ENCODE peak calls at places on chromosomes 5 and 9, in nine cellular contexts. One of them, this sample, is unnamed.
A peak's percentile ranks its signal among the peaks of the same experiment; 100 is the strongest.

GRCh38 chr5:117107859-117108258 is 533.2 kb upstream of the SEMA6A start:
- DNase-seq in suprapubic skin: no peak
- DNase-seq in spleen: no peak
- DNase-seq in heart left ventricle: no peak
- DNase-seq in body of pancreas: no peak
- DNase-seq in breast epithelium: no peak
- DNase-seq in IMR-90: no peak
- DNase-seq in prostate gland: no peak
- DNase-seq in HCT116: no peak
- DNase-seq in this sample: no peak

GRCh38 chr9:72315089-72315509 is 49.9 kb downstream of the ZFAND5 start:
- DNase-seq in suprapubic skin: peak; percentile 77
- DNase-seq in spleen: no peak
- DNase-seq in heart left ventricle: peak; percentile 55
- DNase-seq in body of pancreas: peak; percentile 44
- DNase-seq in breast epithelium: peak; percentile 82
- DNase-seq in IMR-90: peak; percentile 47
- DNase-seq in prostate gland: peak; percentile 59
- DNase-seq in HCT116: no peak
- DNase-seq in this sample: no peak

GRCh38 chr5:66113160-66113559 is 30.9 kb upstream of the SREK1 start:
- DNase-seq in suprapubic skin: no peak
- DNase-seq in spleen: no peak
- DNase-seq in heart left ventricle: no peak
- DNase-seq in body of pancreas: no peak
- DNase-seq in breast epithelium: no peak
- DNase-seq in IMR-90: peak; percentile 69
- DNase-seq in prostate gland: no peak
- DNase-seq in HCT116: peak; percentile 33
- DNase-seq in this sample: no peak

GRCh38 chr9:123267481-123268239 is 726 bp downstream of the STRBP start:
- DNase-seq in suprapubic skin: peak; percentile 70
- DNase-seq in spleen: peak; percentile 84
- DNase-seq in heart left ventricle: no peak
- DNase-seq in body of pancreas: peak; percentile 27
- DNase-seq in breast epithelium: no peak
- DNase-seq in IMR-90: no peak
- DNase-seq in prostate gland: no peak
- DNase-seq in HCT116: no peak
- DNase-seq in this sample: no peak

GRCh38 chr9:129394011-129394919 is 216.2 kb upstream of the IER5L start:
- DNase-seq in suprapubic skin: peak; percentile 51
- DNase-seq in spleen: peak; percentile 42
- DNase-seq in heart left ventricle: no peak
- DNase-seq in body of pancreas: no peak
- DNase-seq in breast epithelium: no peak
- DNase-seq in IMR-90: no peak
- DNase-seq in prostate gland: no peak
- DNase-seq in HCT116: no peak
- DNase-seq in this sample: no peak

GRCh38 chr5:75869891-75870290 is 152.7 kb upstream of the POC5 start:
- DNase-seq in suprapubic skin: no peak
- DNase-seq in spleen: no peak
- DNase-seq in heart left ventricle: no peak
- DNase-seq in body of pancreas: no peak
- DNase-seq in breast epithelium: no peak
- DNase-seq in IMR-90: no peak
- DNase-seq in prostate gland: no peak
- DNase-seq in HCT116: no peak
- DNase-seq in this sample: no peak

GRCh38 chr9:73166453-73166852 is 14.8 kb downstream of the ANXA1 start:
- DNase-seq in suprapubic skin: no peak
- DNase-seq in spleen: no peak
- DNase-seq in heart left ventricle: no peak
- DNase-seq in body of pancreas: no peak
- DNase-seq in breast epithelium: no peak
- DNase-seq in IMR-90: no peak
- DNase-seq in prostate gland: no peak
- DNase-seq in HCT116: no peak
- DNase-seq in this sample: no peak

GRCh38 chr5:50751064-50751657 is 84.7 kb downstream of the PARP8 start:
- DNase-seq in suprapubic skin: no peak
- DNase-seq in spleen: no peak
- DNase-seq in heart left ventricle: peak; percentile 18
- DNase-seq in body of pancreas: no peak
- DNase-seq in breast epithelium: no peak
- DNase-seq in IMR-90: peak; percentile 55
- DNase-seq in prostate gland: peak; percentile 31
- DNase-seq in HCT116: peak; percentile 32
- DNase-seq in this sample: no peak

GRCh38 chr5:142315231-142315900 is 9.5 kb downstream of the SPRY4 start:
- DNase-seq in suprapubic skin: no peak
- DNase-seq in spleen: no peak
- DNase-seq in heart left ventricle: no peak
- DNase-seq in body of pancreas: no peak
- DNase-seq in breast epithelium: no peak
- DNase-seq in IMR-90: peak; percentile 36
- DNase-seq in prostate gland: no peak
- DNase-seq in HCT116: no peak
- DNase-seq in this sample: no peak

GRCh38 chr5:142316681-142317080 is 8.1 kb downstream of the SPRY4 start:
- DNase-seq in suprapubic skin: no peak
- DNase-seq in spleen: no peak
- DNase-seq in heart left ventricle: no peak
- DNase-seq in body of pancreas: no peak
- DNase-seq in breast epithelium: no peak
- DNase-seq in IMR-90: no peak
- DNase-seq in prostate gland: no peak
- DNase-seq in HCT116: no peak
- DNase-seq in this sample: no peak

GRCh38 chr5:142314606-142315005 is 10.2 kb downstream of the SPRY4 start:
- DNase-seq in suprapubic skin: no peak
- DNase-seq in spleen: no peak
- DNase-seq in heart left ventricle: no peak
- DNase-seq in body of pancreas: no peak
- DNase-seq in breast epithelium: no peak
- DNase-seq in IMR-90: no peak
- DNase-seq in prostate gland: no peak
- DNase-seq in HCT116: no peak
- DNase-seq in this sample: no peak

GRCh38 chr5:142317173-142317572 is 7.6 kb downstream of the SPRY4 start:
- DNase-seq in suprapubic skin: no peak
- DNase-seq in spleen: no peak
- DNase-seq in heart left ventricle: no peak
- DNase-seq in body of pancreas: no peak
- DNase-seq in breast epithelium: no peak
- DNase-seq in IMR-90: no peak
- DNase-seq in prostate gland: no peak
- DNase-seq in HCT116: no peak
- DNase-seq in this sample: no peak

DNA sequence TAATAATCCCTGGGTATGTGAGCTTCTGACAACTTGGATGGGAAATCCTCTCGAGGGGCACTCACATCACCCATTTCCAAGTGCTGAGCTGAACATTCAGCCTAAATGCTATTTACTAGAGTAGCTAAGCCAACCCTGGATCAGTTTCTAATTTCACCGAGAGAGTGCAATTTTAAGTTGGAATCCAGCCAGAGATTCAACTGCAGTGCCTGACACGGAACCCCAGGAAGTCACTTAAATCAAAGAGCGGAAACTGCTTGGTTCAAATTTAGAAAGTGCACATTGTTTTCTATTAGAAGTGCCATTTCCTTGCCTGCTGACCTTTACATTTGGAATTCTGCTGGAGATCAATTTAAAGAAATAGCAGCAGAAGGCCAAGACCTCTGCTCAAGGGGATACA is 8.8 kb downstream of the SPRY4 start:
- DNase-seq in suprapubic skin: no peak
- DNase-seq in spleen: no peak
- DNase-seq in heart left ventricle: no peak
- DNase-seq in body of pancreas: no peak
- DNase-seq in breast epithelium: no peak
- DNase-seq in IMR-90: peak; percentile 67
- DNase-seq in prostate gland: no peak
- DNase-seq in HCT116: no peak
- DNase-seq in this sample: no peak
- H3K36me3 ChIP-seq in suprapubic skin: no peaks in the 10 kb centered on the region
- H3K36me3 ChIP-seq in spleen: no peaks in the 10 kb centered on the region
- H3K36me3 ChIP-seq in heart left ventricle: peaks cover 29% of the 10 kb centered on the region
- H3K36me3 ChIP-seq in body of pancreas: no peaks in the 10 kb centered on the region
- H3K36me3 ChIP-seq in breast epithelium: no peaks in the 10 kb centered on the region
- H3K36me3 ChIP-seq in IMR-90: peaks cover 36% of the 10 kb centered on the region
- H3K36me3 ChIP-seq in prostate gland: no peaks in the 10 kb centered on the region
- H3K36me3 ChIP-seq in HCT116: peaks cover 73% of the 10 kb centered on the region
- H3K36me3 ChIP-seq in this sample: no peaks in the 10 kb centered on the region

DNA sequence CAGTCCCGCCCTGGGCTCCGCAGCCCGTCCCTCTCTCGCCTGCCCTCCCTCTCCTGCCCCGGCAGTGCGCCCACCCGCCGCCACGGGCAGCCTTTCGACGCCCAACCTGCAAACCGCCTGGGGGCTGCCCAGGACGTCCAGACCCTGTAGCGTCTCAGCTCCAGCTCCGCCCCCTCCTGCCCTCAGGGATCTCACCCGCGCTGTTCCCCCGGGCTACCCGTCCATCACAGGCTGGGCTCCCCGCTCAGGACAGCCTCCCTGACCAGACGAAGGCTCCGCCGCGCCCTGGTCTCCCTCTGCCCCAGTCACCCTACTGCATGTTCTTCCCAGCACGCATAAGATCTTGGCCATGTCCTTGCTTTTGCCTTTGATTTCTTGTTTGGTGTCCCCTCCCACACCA is 1.4 kb downstream of the RASGEF1C start:
- DNase-seq in suprapubic skin: no peak
- DNase-seq in spleen: peak; percentile 48
- DNase-seq in heart left ventricle: no peak
- DNase-seq in body of pancreas: no peak
- DNase-seq in breast epithelium: no peak
- DNase-seq in IMR-90: no peak
- DNase-seq in prostate gland: no peak
- DNase-seq in HCT116: no peak
- DNase-seq in this sample: no peak
- TF ChIP-seq POLR2A in suprapubic skin: no peak
- TF ChIP-seq POLR2A in spleen: no peak
- TF ChIP-seq POLR2A in heart left ventricle: no peak
- TF ChIP-seq POLR2A in body of pancreas: no peak
- TF ChIP-seq POLR2A in breast epithelium: no peak
- TF ChIP-seq POLR2A in IMR-90: no peak
- TF ChIP-seq POLR2A in prostate gland: no peak
- TF ChIP-seq POLR2A in HCT116: no peak
- TF ChIP-seq POLR2A in this sample: no peak

GRCh38 chr5:6730807-6731206 is 17.6 kb downstream of the TENT4A start:
- DNase-seq in suprapubic skin: no peak
- DNase-seq in spleen: no peak
- DNase-seq in heart left ventricle: no peak
- DNase-seq in body of pancreas: no peak
- DNase-seq in breast epithelium: no peak
- DNase-seq in IMR-90: no peak
- DNase-seq in prostate gland: no peak
- DNase-seq in HCT116: no peak
- DNase-seq in this sample: no peak

GRCh38 chr5:6732634-6733410 is 19.6 kb downstream of the TENT4A start:
- DNase-seq in suprapubic skin: no peak
- DNase-seq in spleen: peak; percentile 74
- DNase-seq in heart left ventricle: peak; percentile 64
- DNase-seq in body of pancreas: no peak
- DNase-seq in breast epithelium: no peak
- DNase-seq in IMR-90: peak; percentile 79
- DNase-seq in prostate gland: no peak
- DNase-seq in HCT116: no peak
- DNase-seq in this sample: no peak

GRCh38 chr5:6733411-6734242 is 20.4 kb downstream of the TENT4A start:
- DNase-seq in suprapubic skin: peak; percentile 28
- DNase-seq in spleen: peak; percentile 65
- DNase-seq in heart left ventricle: no peak
- DNase-seq in body of pancreas: no peak
- DNase-seq in breast epithelium: no peak
- DNase-seq in IMR-90: peak; percentile 94
- DNase-seq in prostate gland: no peak
- DNase-seq in HCT116: no peak
- DNase-seq in this sample: no peak

GRCh38 chr5:6730407-6730806 is 17.2 kb downstream of the TENT4A start:
- DNase-seq in suprapubic skin: peak; percentile 19
- DNase-seq in spleen: peak; percentile 69
- DNase-seq in heart left ventricle: no peak
- DNase-seq in body of pancreas: no peak
- DNase-seq in breast epithelium: no peak
- DNase-seq in IMR-90: no peak
- DNase-seq in prostate gland: no peak
- DNase-seq in HCT116: no peak
- DNase-seq in this sample: no peak

DNA sequence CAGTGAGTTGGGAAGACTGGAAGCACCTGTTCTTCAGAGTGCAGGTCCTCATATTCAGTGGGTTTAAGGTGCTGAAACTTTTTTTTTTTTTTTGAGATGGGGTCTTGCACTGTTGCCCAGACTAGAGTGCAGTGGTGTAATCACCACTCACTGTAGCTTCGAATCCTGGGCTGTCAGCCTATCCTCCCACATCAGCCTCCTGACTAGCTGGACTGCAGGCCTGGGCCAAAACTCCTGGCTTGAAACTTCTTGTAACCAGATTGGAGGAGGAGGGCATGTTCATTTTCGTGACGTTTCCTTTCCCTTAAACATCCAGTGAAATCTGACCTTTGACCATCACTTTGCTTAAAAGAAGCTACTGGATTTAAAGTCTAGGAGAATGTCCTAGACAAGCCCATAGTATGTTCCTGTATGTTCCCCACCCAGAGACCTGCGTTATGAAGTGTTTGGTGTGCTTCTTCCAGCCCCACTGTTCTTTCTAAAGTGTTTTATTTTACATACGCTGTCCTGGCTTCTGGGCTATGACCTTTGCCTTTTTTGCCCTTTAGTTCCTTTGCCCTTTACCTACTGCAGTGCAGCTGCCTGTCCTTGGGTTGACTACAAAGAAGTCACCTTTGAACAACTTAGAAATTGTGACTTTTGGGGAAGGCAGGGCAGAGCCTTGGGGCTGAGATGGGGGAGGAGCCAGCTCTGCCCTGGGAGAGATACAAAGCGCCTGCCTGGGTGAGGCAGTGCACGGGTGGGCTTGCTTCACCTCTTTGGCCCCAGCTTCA is 18.4 kb downstream of the TENT4A start:
- DNase-seq in suprapubic skin: no peak
- DNase-seq in spleen: peak; percentile 29
- DNase-seq in heart left ventricle: no peak
- DNase-seq in body of pancreas: no peak
- DNase-seq in breast epithelium: no peak
- DNase-seq in IMR-90: peak; percentile 41
- DNase-seq in prostate gland: no peak
- DNase-seq in HCT116: no peak
- DNase-seq in this sample: no peak
- H3K4me3 ChIP-seq in suprapubic skin: no peak overlapping the region
- H3K4me3 ChIP-seq in spleen: no peak overlapping the region
- H3K4me3 ChIP-seq in heart left ventricle: peak overlapping the region; percentile 15
- H3K4me3 ChIP-seq in body of pancreas: no peak overlapping the region
- H3K4me3 ChIP-seq in breast epithelium: no peak overlapping the region
- H3K4me3 ChIP-seq in IMR-90: no peak overlapping the region
- H3K4me3 ChIP-seq in prostate gland: no peak overlapping the region
- H3K4me3 ChIP-seq in HCT116: no peak overlapping the region
- H3K4me3 ChIP-seq in this sample: no peak overlapping the region

DNA sequence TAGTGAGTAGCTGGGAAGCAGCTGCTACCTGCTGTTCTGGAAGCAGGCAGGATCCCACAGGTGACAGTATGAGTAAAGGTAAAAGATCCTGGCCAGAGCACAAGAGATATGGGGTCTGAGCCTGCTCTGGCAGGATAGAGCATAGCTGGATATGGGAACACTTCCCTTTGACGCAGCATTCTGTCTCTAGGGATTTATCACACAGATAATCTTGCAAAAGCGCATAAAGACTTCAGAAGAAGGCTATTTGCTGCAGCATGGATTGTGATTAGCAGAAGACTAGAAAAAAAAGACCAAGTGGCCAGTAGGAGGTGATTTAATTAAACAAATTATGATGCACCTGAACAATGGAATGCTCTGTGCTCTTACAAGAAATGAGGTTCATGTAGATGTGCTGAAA is 52.4 kb upstream of the PWWP2A start:
- DNase-seq in suprapubic skin: no peak
- DNase-seq in spleen: no peak
- DNase-seq in heart left ventricle: no peak
- DNase-seq in body of pancreas: no peak
- DNase-seq in breast epithelium: no peak
- DNase-seq in IMR-90: no peak
- DNase-seq in prostate gland: no peak
- DNase-seq in HCT116: no peak
- DNase-seq in this sample: no peak
- H3K36me3 ChIP-seq in suprapubic skin: no peaks in the 10 kb centered on the region
- H3K36me3 ChIP-seq in spleen: no peaks in the 10 kb centered on the region
- H3K36me3 ChIP-seq in heart left ventricle: no peaks in the 10 kb centered on the region
- H3K36me3 ChIP-seq in body of pancreas: no peaks in the 10 kb centered on the region
- H3K36me3 ChIP-seq in breast epithelium: no peaks in the 10 kb centered on the region
- H3K36me3 ChIP-seq in IMR-90: no peaks in the 10 kb centered on the region
- H3K36me3 ChIP-seq in prostate gland: no peaks in the 10 kb centered on the region
- H3K36me3 ChIP-seq in HCT116: no peaks in the 10 kb centered on the region
- H3K36me3 ChIP-seq in this sample: no peaks in the 10 kb centered on the region

This sample was measured in esophagus squamous epithelium.